ENCODE peak calls at places on chromosomes 16 and 17, in eight cellular contexts. N is HTR-8/SVneo; G is PC-3; E is stimulated activated CD4-positive, alpha-beta T cell treated with anti-CD3 and anti-CD28 coated beads, Interleukin-15, amount 100 ng/mL, for 48 hours; L is HCEC 1CT; T is effector memory CD8-positive, alpha-beta T cell; A is transverse colon; K is HL-60. V is an unnamed sample.

GRCh38 chr16:49200223-49200820 is 81.3 kb downstream of the CBLN1 start:
- DNase-seq in N (no peak), E (no peak), L (no peak), A (no peak), T (no peak), K (no peak), G (no peak), V (no peak)

GRCh38 chr17:67753026-67753425 is 35.3 kb downstream of the NOL11 start:
- DNase-seq in G (no peak), A (no peak), E (no peak), L (no peak), N (no peak), T (no peak), K (no peak), V (no peak)

GRCh38 chr17:80287806-80288579 is 27.3 kb downstream of the RNF213 start:
- DNase-seq in G (no peak), L (no peak), E (no peak), T (no peak), N (no peak), K (no peak), A (no peak), V (no peak)

GRCh38 chr16:67100569-67101300 is 9.0 kb upstream of the PHAF1 start:
- DNase-seq in K (no peak), L (peak), G (peak), A (no peak), N (peak), E (no peak), T (no peak), V (no peak)

GRCh38 chr16:81514041-81514559 is 69.5 kb downstream of the CMIP start:
- DNase-seq in L (no peak), E (no peak), K (no peak), G (no peak), N (no peak), T (no peak), A (no peak), V (no peak)

GRCh38 chr16:64122177-64122576 is 999.7 kb downstream of the CDH11 start:
- DNase-seq in T (no peak), K (no peak), G (peak), N (no peak), E (no peak), L (no peak), A (no peak), V (no peak)

GRCh38 chr16:88533945-88534641 is 36.1 kb upstream of the ZC3H18 start:
- DNase-seq in N (peak), K (no peak), A (peak), E (peak), L (peak), G (peak), T (peak), V (peak)

GRCh38 chr16:85812031-85812807 is 12.7 kb downstream of the COX4I1 start:
- DNase-seq in E (no peak), N (no peak), K (no peak), L (no peak), G (no peak), A (no peak), T (no peak), V (no peak)

GRCh38 chr17:39576187-39576586 is 31.5 kb downstream of the NEUROD2 start:
- DNase-seq in L (no peak), N (peak), T (no peak), K (no peak), E (no peak), A (no peak), G (no peak), V (no peak)

GRCh38 chr16:48904333-48904732 is 294.4 kb upstream of the N4BP1 start:
- DNase-seq in L (no peak), A (no peak), G (no peak), N (no peak), K (no peak), T (no peak), E (no peak), V (no peak)

GRCh38 chr16:87060026-87060986 is 256.9 kb downstream of the C16orf95 start:
- DNase-seq in A (no peak), G (no peak), E (no peak), T (no peak), N (peak), K (no peak), L (peak), V (no peak)

GRCh38 chr16:83940157-83940556 is 12.9 kb upstream of the OSGIN1 start:
- DNase-seq in E (no peak), G (no peak), T (no peak), L (no peak), N (no peak), K (no peak), A (no peak), V (no peak)

GRCh38 chr17:1438593-1439083 is 17.4 kb downstream of the CRK start:
- DNase-seq in K (no peak), A (no peak), L (peak), T (no peak), E (no peak), N (no peak), G (no peak), V (peak)

GRCh38 chr16:67447508-67448076 is 16.7 kb downstream of the HSD11B2 start:
- DNase-seq in A (peak), T (peak), L (peak), E (peak), N (peak), K (peak), G (peak), V (peak)

GRCh38 chr17:78736526-78737079 is 45.5 kb downstream of the CYTH1 start:
- DNase-seq in L (no peak), A (peak), E (peak), N (no peak), T (peak), K (peak), G (peak), V (peak)

GRCh38 chr17:15462962-15463361 is 4.5 kb downstream of the CDRT4 start:
- DNase-seq in G (no peak), K (no peak), L (no peak), N (no peak), A (no peak), T (no peak), E (no peak), V (no peak)

GRCh38 chr17:9386401-9386800 is 189.2 kb downstream of the STX8 start:
- DNase-seq in G (no peak), T (no peak), K (no peak), N (no peak), L (no peak), A (no peak), E (no peak), V (peak)

GRCh38 chr17:14845562-14846335 is 419.4 kb downstream of the PMP22 start:
- DNase-seq in A (no peak), K (no peak), N (no peak), G (no peak), L (peak), T (no peak), E (no peak), V (no peak)

GRCh38 chr16:87233928-87234327 is 83.3 kb downstream of the C16orf95 start:
- DNase-seq in K (no peak), L (no peak), N (peak), T (no peak), G (no peak), E (no peak), A (no peak), V (no peak)

GRCh38 chr17:40862985-40863733 is 3.9 kb downstream of the KRT12 start:
- DNase-seq in N (no peak), E (no peak), K (no peak), G (no peak), L (no peak), A (no peak), T (no peak), V (no peak)

GRCh38 chr17:14409292-14409691 is 108.4 kb downstream of the HS3ST3B1 start:
- DNase-seq in N (no peak), A (no peak), E (no peak), K (no peak), L (no peak), T (no peak), G (no peak), V (no peak)

GRCh38 chr16:79784007-79784406 is 183.5 kb upstream of the MAF start:
- DNase-seq in G (no peak), A (no peak), L (no peak), T (no peak), E (no peak), K (no peak), N (no peak), V (no peak)

GRCh38 chr16:81807767-81808166 is 28.7 kb downstream of the PLCG2 start:
- DNase-seq in L (no peak), N (no peak), T (no peak), E (no peak), K (no peak), A (no peak), G (no peak), V (no peak)

GRCh38 chr16:85379041-85380001 is 233.8 kb upstream of the GSE1 start:
- DNase-seq in K (no peak), N (no peak), E (no peak), T (no peak), A (no peak), L (no peak), G (no peak), V (no peak)

GRCh38 chr16:12846592-12846991 is 42.9 kb upstream of the CPPED1 start:
- DNase-seq in T (no peak), N (no peak), G (no peak), A (no peak), K (no peak), L (no peak), E (no peak), V (no peak)

GRCh38 chr16:72198641-72199250 is 26.8 kb upstream of the PMFBP1 start:
- DNase-seq in A (no peak), K (no peak), L (no peak), N (no peak), E (no peak), T (no peak), G (no peak), V (no peak)

GRCh38 chr17:40322417-40323315 is 13.7 kb downstream of the RARA start:
- DNase-seq in G (peak), T (peak), L (peak), A (peak), E (peak), K (peak), N (peak), V (peak)

GRCh38 chr17:3049705-3050295 is 13.6 kb downstream of the OR1D5 start:
- DNase-seq in T (no peak), N (no peak), G (peak), E (no peak), L (no peak), A (no peak), K (no peak), V (peak)

GRCh38 chr17:74987909-74988711 is 678 bp downstream of the CDR2L start:
- DNase-seq in A (peak), K (no peak), E (no peak), N (peak), L (peak), T (no peak), G (peak), V (peak)

GRCh38 chr16:3829631-3830536 is 50.6 kb downstream of the CREBBP start:
- DNase-seq in A (no peak), L (peak), E (no peak), G (no peak), K (no peak), T (no peak), N (no peak), V (no peak)

GRCh38 chr17:55731586-55732250 is 9.1 kb upstream of the TMEM100 start:
- DNase-seq in G (no peak), E (no peak), K (no peak), L (peak), T (no peak), N (no peak), A (peak), V (no peak)

GRCh38 chr17:4833941-4834501 is 881 bp downstream of the MINK1 start:
- DNase-seq in N (peak), K (no peak), G (peak), A (peak), L (peak), E (no peak), T (no peak), V (peak)

GRCh38 chr16:89039756-89040155 is 53.9 kb upstream of the ACSF3 start:
- DNase-seq in A (no peak), G (no peak), T (no peak), E (no peak), N (no peak), K (no peak), L (no peak), V (no peak)

GRCh38 chr17:27906238-27906603 is 13.1 kb upstream of the LYRM9 start:
- DNase-seq in A (no peak), G (no peak), N (no peak), E (no peak), L (no peak), K (no peak), T (no peak), V (no peak)